ENCODE peak calls at places on chromosomes 6 and 20, in ten cellular contexts. One of them, this sample, is unnamed.

GRCh38 chr20:57089701-57090144 is 176.7 kb downstream of the BMP7 start:
- DNase-seq in AG20443: peak
- DNase-seq in endothelial cell: peak
- DNase-seq in cardiac fibroblast: peak
- DNase-seq in NCI-H345: peak
- DNase-seq in RWPE1: peak
- DNase-seq in COR-L47: peak
- DNase-seq in Right ventricle myocardium inferior: peak
- DNase-seq in NCI-H1417: peak
- DNase-seq in NCI-H1436: no peak
- DNase-seq in this sample: peak

GRCh38 chr6:143727035-143727434 is 49.3 kb downstream of the PHACTR2 start:
- DNase-seq in AG20443: no peak
- DNase-seq in endothelial cell: no peak
- DNase-seq in cardiac fibroblast: peak
- DNase-seq in NCI-H345: no peak
- DNase-seq in RWPE1: no peak
- DNase-seq in COR-L47: no peak
- DNase-seq in Right ventricle myocardium inferior: no peak
- DNase-seq in NCI-H1417: no peak
- DNase-seq in NCI-H1436: no peak
- DNase-seq in this sample: no peak

GRCh38 chr6:2168480-2168879 is 76.9 kb downstream of the GMDS start:
- DNase-seq in AG20443: no peak
- DNase-seq in endothelial cell: no peak
- DNase-seq in cardiac fibroblast: peak
- DNase-seq in NCI-H345: no peak
- DNase-seq in RWPE1: no peak
- DNase-seq in COR-L47: no peak
- DNase-seq in Right ventricle myocardium inferior: no peak
- DNase-seq in NCI-H1417: no peak
- DNase-seq in NCI-H1436: no peak
- DNase-seq in this sample: no peak

GRCh38 chr6:79127660-79128059 is 49.6 kb upstream of the PHIP start:
- DNase-seq in AG20443: no peak
- DNase-seq in endothelial cell: no peak
- DNase-seq in cardiac fibroblast: no peak
- DNase-seq in NCI-H345: no peak
- DNase-seq in RWPE1: no peak
- DNase-seq in COR-L47: peak
- DNase-seq in Right ventricle myocardium inferior: no peak
- DNase-seq in NCI-H1417: no peak
- DNase-seq in NCI-H1436: no peak
- DNase-seq in this sample: peak

GRCh38 chr6:5214570-5215052 is 46.1 kb downstream of the LYRM4 start:
- DNase-seq in AG20443: peak
- DNase-seq in endothelial cell: peak
- DNase-seq in cardiac fibroblast: peak
- DNase-seq in NCI-H345: no peak
- DNase-seq in RWPE1: no peak
- DNase-seq in COR-L47: no peak
- DNase-seq in Right ventricle myocardium inferior: peak
- DNase-seq in NCI-H1417: peak
- DNase-seq in NCI-H1436: no peak
- DNase-seq in this sample: peak

GRCh38 chr20:25503946-25504345 is 81.4 kb downstream of the NINL start:
- DNase-seq in AG20443: no peak
- DNase-seq in endothelial cell: no peak
- DNase-seq in cardiac fibroblast: no peak
- DNase-seq in NCI-H345: no peak
- DNase-seq in RWPE1: no peak
- DNase-seq in COR-L47: no peak
- DNase-seq in Right ventricle myocardium inferior: no peak
- DNase-seq in NCI-H1417: no peak
- DNase-seq in NCI-H1436: no peak
- DNase-seq in this sample: no peak

GRCh38 chr20:11376998-11377397 is 540.7 kb upstream of the BTBD3 start:
- DNase-seq in AG20443: no peak
- DNase-seq in endothelial cell: no peak
- DNase-seq in cardiac fibroblast: peak
- DNase-seq in NCI-H345: no peak
- DNase-seq in RWPE1: no peak
- DNase-seq in COR-L47: no peak
- DNase-seq in Right ventricle myocardium inferior: no peak
- DNase-seq in NCI-H1417: no peak
- DNase-seq in NCI-H1436: no peak
- DNase-seq in this sample: no peak

GRCh38 chr6:88880021-88880420 is 83.4 kb downstream of the RNGTT start:
- DNase-seq in AG20443: no peak
- DNase-seq in endothelial cell: no peak
- DNase-seq in cardiac fibroblast: no peak
- DNase-seq in NCI-H345: no peak
- DNase-seq in RWPE1: no peak
- DNase-seq in COR-L47: no peak
- DNase-seq in Right ventricle myocardium inferior: no peak
- DNase-seq in NCI-H1417: no peak
- DNase-seq in NCI-H1436: no peak
- DNase-seq in this sample: no peak

GRCh38 chr6:52363222-52363867 is 1.4 kb downstream of the PAQR8 start:
- DNase-seq in AG20443: no peak
- DNase-seq in endothelial cell: no peak
- DNase-seq in cardiac fibroblast: no peak
- DNase-seq in NCI-H345: no peak
- DNase-seq in RWPE1: no peak
- DNase-seq in COR-L47: no peak
- DNase-seq in Right ventricle myocardium inferior: no peak
- DNase-seq in NCI-H1417: no peak
- DNase-seq in NCI-H1436: no peak
- DNase-seq in this sample: peak

GRCh38 chr6:56334937-56335336 is 87.6 kb upstream of the COL21A1 start:
- DNase-seq in AG20443: peak
- DNase-seq in endothelial cell: no peak
- DNase-seq in cardiac fibroblast: peak
- DNase-seq in NCI-H345: no peak
- DNase-seq in RWPE1: peak
- DNase-seq in COR-L47: no peak
- DNase-seq in Right ventricle myocardium inferior: no peak
- DNase-seq in NCI-H1417: no peak
- DNase-seq in NCI-H1436: no peak
- DNase-seq in this sample: no peak

GRCh38 chr6:27873101-27874030 is 38.8 kb downstream of the OR2B2 start:
- DNase-seq in AG20443: peak
- DNase-seq in endothelial cell: peak
- DNase-seq in cardiac fibroblast: peak
- DNase-seq in NCI-H345: peak
- DNase-seq in RWPE1: no peak
- DNase-seq in COR-L47: peak
- DNase-seq in Right ventricle myocardium inferior: peak
- DNase-seq in NCI-H1417: peak
- DNase-seq in NCI-H1436: peak
- DNase-seq in this sample: no peak

GRCh38 chr6:94736231-94736630 is 841.1 kb upstream of the MANEA start:
- DNase-seq in AG20443: no peak
- DNase-seq in endothelial cell: no peak
- DNase-seq in cardiac fibroblast: no peak
- DNase-seq in NCI-H345: peak
- DNase-seq in RWPE1: no peak
- DNase-seq in COR-L47: peak
- DNase-seq in Right ventricle myocardium inferior: no peak
- DNase-seq in NCI-H1417: no peak
- DNase-seq in NCI-H1436: no peak
- DNase-seq in this sample: peak

GRCh38 chr6:132298344-132298949 is 102.8 kb downstream of the MOXD1 start:
- DNase-seq in AG20443: peak
- DNase-seq in endothelial cell: peak
- DNase-seq in cardiac fibroblast: peak
- DNase-seq in NCI-H345: peak
- DNase-seq in RWPE1: peak
- DNase-seq in COR-L47: peak
- DNase-seq in Right ventricle myocardium inferior: no peak
- DNase-seq in NCI-H1417: peak
- DNase-seq in NCI-H1436: no peak
- DNase-seq in this sample: peak